ENCODE peak calls at places on chromosomes 12 and 14, in seven cellular contexts. Q is sigmoid colon; T is body of pancreas; V is effector memory CD4-positive, alpha-beta T cell; R is upper lobe of right lung; N is PC-3; X is uterus. O is an unnamed sample.

GRCh38 chr12:33653362-33653761 is 213.7 kb upstream of the SYT10 start:
- DNase-seq in N (no peak), T (no peak), R (no peak), V (no peak), Q (no peak), X (no peak), O (no peak)

GRCh38 chr12:124828264-124829007 is 35.2 kb downstream of the SCARB1 start:
- DNase-seq in X (no peak), V (no peak), T (peak; percentile 79), Q (no peak), R (no peak), N (peak; percentile 72), O (peak; percentile 96)

GRCh38 chr14:105866841-105867321 is 340.5 kb downstream of the TMEM121 start:
- DNase-seq in N (no peak), R (no peak), Q (peak; percentile 55), X (peak; percentile 5), T (no peak), V (no peak), O (no peak)

GRCh38 chr14:73662439-73663056 is 17.8 kb downstream of the DNAL1 start:
- DNase-seq in N (peak; percentile 95), R (no peak), V (no peak), X (peak; percentile 26), Q (no peak), T (peak; percentile 16), O (peak; percentile 71)

GRCh38 chr12:127230843-127231260 is 1036.1 kb upstream of the TMEM132C start:
- DNase-seq in Q (no peak), X (no peak), R (no peak), V (no peak), T (no peak), N (peak; percentile 99), O (no peak)

GRCh38 chr14:60632257-60632656 is 17.0 kb downstream of the SIX1 start:
- DNase-seq in R (no peak), N (no peak), T (no peak), V (no peak), Q (no peak), X (no peak), O (no peak)

GRCh38 chr12:42905419-42905705 is 315.8 kb upstream of the PRICKLE1 start:
- DNase-seq in T (no peak), R (no peak), N (no peak), V (no peak), X (no peak), Q (no peak), O (no peak)

GRCh38 chr14:34650786-34651584 is 21.0 kb upstream of the SNX6 start:
- DNase-seq in V (no peak), R (no peak), N (peak; percentile 88), X (no peak), Q (no peak), T (peak; percentile 39), O (no peak)

GRCh38 chr14:82905762-82906161 is 1372.1 kb upstream of the SEL1L start:
- DNase-seq in T (no peak), R (no peak), Q (no peak), V (no peak), N (no peak), X (no peak), O (no peak)

GRCh38 chr14:100657780-100658513 is 68.7 kb upstream of the DLK1 start:
- DNase-seq in R (no peak), N (no peak), X (no peak), V (no peak), Q (no peak), T (no peak), O (no peak)

GRCh38 chr14:52089208-52089607 is 20.3 kb upstream of the NID2 start:
- DNase-seq in R (no peak), N (no peak), T (no peak), X (no peak), Q (no peak), V (no peak), O (no peak)

GRCh38 chr14:51554339-51554920 is 97.3 kb upstream of the FRMD6 start:
- DNase-seq in V (no peak), X (no peak), T (no peak), N (peak; percentile 98), Q (no peak), R (no peak), O (no peak)

GRCh38 chr12:57090456-57090855 is 1.5 kb downstream of the NAB2 start:
- DNase-seq in V (no peak), R (no peak), N (no peak), T (no peak), X (no peak), Q (peak; percentile 66), O (no peak)

GRCh38 chr14:70792939-70793338 is 16.4 kb downstream of the MAP3K9 start:
- DNase-seq in Q (no peak), V (no peak), T (no peak), R (no peak), N (no peak), X (no peak), O (no peak)

GRCh38 chr14:102330806-102331205 is 11.3 kb downstream of the ZNF839 start:
- DNase-seq in N (no peak), T (no peak), Q (no peak), X (no peak), V (no peak), R (no peak), O (no peak)

DNA sequence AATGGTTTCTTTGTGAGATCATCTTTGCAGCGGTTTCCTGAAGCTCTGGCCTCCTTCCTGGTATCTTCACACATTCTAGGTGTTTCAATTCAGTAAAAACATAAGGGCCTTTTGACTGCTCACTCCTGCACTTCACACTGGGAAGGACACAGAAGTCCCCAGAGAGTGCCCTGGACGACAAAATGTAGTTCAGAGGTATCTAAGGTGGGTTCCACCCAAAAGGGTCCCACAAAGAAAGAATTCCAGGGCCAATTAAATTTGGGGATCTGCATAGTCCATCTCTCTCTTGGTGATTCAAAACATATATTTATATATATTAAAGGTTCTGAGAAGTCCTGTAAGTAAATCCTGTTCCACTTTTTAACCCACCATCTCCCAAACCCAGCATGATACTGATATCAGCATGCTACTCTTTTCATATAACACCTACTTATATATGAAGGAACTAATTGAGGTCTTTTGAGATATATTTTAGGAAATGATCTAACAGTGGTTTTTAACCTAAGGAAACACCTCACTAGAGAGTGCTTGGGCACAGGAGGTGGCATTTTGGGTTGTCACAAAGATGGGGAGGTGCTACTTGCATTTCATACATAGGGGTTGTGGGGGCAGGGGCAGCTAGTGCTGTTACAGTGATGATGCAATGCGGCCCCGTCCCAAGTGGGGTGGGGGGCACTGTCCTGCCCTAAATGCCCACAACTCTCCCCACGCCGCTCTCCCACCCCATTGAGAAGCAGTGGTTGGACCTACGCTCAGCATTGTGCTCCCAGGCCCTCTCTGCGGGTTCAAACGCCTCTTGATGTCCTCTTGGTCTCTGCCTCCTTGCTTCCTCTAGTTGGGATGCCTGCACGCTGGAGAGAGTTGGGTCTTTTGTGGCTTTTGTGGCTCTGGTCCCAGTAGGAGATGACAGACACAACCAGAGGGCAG is 109.4 kb downstream of the ARF6 start:
- DNase-seq in T (peak; percentile 37), N (no peak), R (no peak), X (no peak), V (peak; percentile 57), Q (no peak), O (peak; percentile 57)
- H3K4me3 ChIP-seq in T (no peak overlapping the region), N (peak overlapping the region; percentile 64), R (peak overlapping the region; percentile 64), X (no peak overlapping the region), V (peak overlapping the region; percentile 44), Q (no peak overlapping the region), O (peak overlapping the region; percentile 41)

GRCh38 chr12:8697120-8697475 is 693 bp upstream of the RIMKLB start:
- DNase-seq in T (peak; percentile 17), R (no peak), V (peak; percentile 2), Q (no peak), N (no peak), X (no peak), O (peak; percentile 52)

GRCh38 chr12:8689606-8690175 is 8.1 kb upstream of the RIMKLB start:
- DNase-seq in R (no peak), X (no peak), N (no peak), Q (no peak), V (no peak), T (no peak), O (no peak)

GRCh38 chr12:8696402-8697100 is 1.2 kb upstream of the RIMKLB start:
- DNase-seq in V (no peak), Q (no peak), X (no peak), T (no peak), N (no peak), R (no peak), O (peak; percentile 87)

GRCh38 chr12:8695116-8695515 is 2.7 kb upstream of the RIMKLB start:
- DNase-seq in V (no peak), R (no peak), N (no peak), Q (no peak), X (no peak), T (no peak), O (no peak)

DNA sequence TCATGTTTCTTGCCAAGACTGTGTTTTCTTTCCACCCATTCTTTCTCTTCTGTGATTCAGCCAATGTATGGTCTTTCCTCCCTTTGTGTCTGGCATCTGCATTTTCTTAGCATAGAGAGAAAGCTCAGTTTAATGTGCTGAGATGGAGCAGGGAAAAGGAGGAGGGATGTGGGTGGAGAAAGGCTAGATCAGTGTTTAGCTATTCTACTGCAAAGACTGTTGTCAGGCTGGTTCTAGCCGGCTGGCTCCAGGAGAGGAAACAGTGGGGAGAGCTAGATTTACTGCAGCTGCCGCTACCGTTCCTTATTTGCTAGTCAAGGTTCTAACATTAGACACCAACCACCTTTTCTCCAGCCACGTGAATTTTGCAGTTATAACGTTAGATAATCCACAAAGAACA is 5.2 kb upstream of the RIMKLB start:
- DNase-seq in X (peak; percentile 54), V (no peak), Q (peak; percentile 84), T (peak; percentile 10), R (no peak), N (no peak), O (no peak)
- H3K27ac ChIP-seq in X (peak overlapping the region; percentile 91), V (no peak overlapping the region), Q (peak overlapping the region; percentile 84), T (peak overlapping the region; percentile 15), R (peak overlapping the region; percentile 59), N (no peak overlapping the region), O (no peak overlapping the region)

GRCh38 chr12:12008931-12009611 is 61.7 kb upstream of the BCL2L14 start:
- DNase-seq in X (no peak), N (peak; percentile 88), V (peak; percentile 49), R (no peak), T (peak; percentile 20), Q (no peak), O (no peak)

GRCh38 chr12:12007001-12007712 is 63.6 kb upstream of the BCL2L14 start:
- DNase-seq in R (no peak), V (peak; percentile 62), Q (no peak), T (no peak), N (peak; percentile 64), X (no peak), O (no peak)

GRCh38 chr12:12010277-12011031 is 60.3 kb upstream of the BCL2L14 start:
- DNase-seq in T (peak; percentile 69), Q (peak; percentile 82), N (peak; percentile 54), R (peak; percentile 76), X (no peak), V (peak; percentile 49), O (no peak)

GRCh38 chr12:12008232-12008850 is 62.4 kb upstream of the BCL2L14 start:
- DNase-seq in T (no peak), V (peak; percentile 39), X (no peak), N (no peak), Q (no peak), R (no peak), O (no peak)

GRCh38 chr12:12007713-12008231 is 63.0 kb upstream of the BCL2L14 start:
- DNase-seq in N (no peak), T (no peak), R (no peak), V (no peak), Q (no peak), X (no peak), O (no peak)
- H3K4me3 ChIP-seq in N (no peak overlapping the region), T (no peak overlapping the region), R (no peak overlapping the region), V (no peak overlapping the region), Q (no peak overlapping the region), X (no peak overlapping the region), O (no peak overlapping the region)

GRCh38 chr14:58278177-58278576 is 20.2 kb upstream of the ARID4A start:
- DNase-seq in N (no peak), X (no peak), T (no peak), Q (no peak), V (no peak), R (no peak), O (no peak)
- H3K27ac ChIP-seq in N (no peak overlapping the region), X (no peak overlapping the region), T (no peak overlapping the region), Q (no peak overlapping the region), V (no peak overlapping the region), R (no peak overlapping the region), O (no peak overlapping the region)